ENCODE peak calls at places on chromosomes 6 and 20, in five cellular contexts. L, V, A, I and Z are unnamed samples.

GRCh38 chr20:710762-711120 is 35.1 kb upstream of the SCRT2 start:
- DNase-seq in I (no peak), V (no peak), A (no peak), L (no peak), Z (no peak)

GRCh38 chr6:30490031-30490876 is 945 bp downstream of the HLA-E start:
- DNase-seq in L (no peak), A (peak), I (peak), V (peak), Z (peak)

GRCh38 chr20:63100401-63100925 is 93.7 kb upstream of the BHLHE23 start:
- DNase-seq in L (no peak), I (no peak), A (no peak), V (no peak), Z (no peak)

GRCh38 chr6:82178084-82178758 is 69.3 kb downstream of the IBTK start:
- DNase-seq in A (peak), V (peak), I (peak), L (no peak), Z (peak)

GRCh38 chr20:63283397-63284082 is 9.4 kb upstream of the COL20A1 start:
- DNase-seq in L (no peak), V (no peak), A (no peak), I (no peak), Z (no peak)

GRCh38 chr6:5961836-5962235 is 44.9 kb downstream of the NRN1 start:
- DNase-seq in I (no peak), A (no peak), L (no peak), V (no peak), Z (no peak)

GRCh38 chr6:134196568-134197301 is 121.2 kb downstream of the SGK1 start:
- DNase-seq in A (no peak), L (no peak), I (peak), V (no peak), Z (no peak)

GRCh38 chr6:1376653-1377052 is 12.7 kb upstream of the FOXF2 start:
- DNase-seq in I (no peak), A (no peak), L (no peak), V (no peak), Z (no peak)

GRCh38 chr20:6040540-6040939 is 13.3 kb downstream of the LRRN4 start:
- DNase-seq in L (no peak), V (no peak), I (no peak), A (no peak), Z (no peak)

GRCh38 chr6:129015721-129016120 is 132.8 kb downstream of the LAMA2 start:
- DNase-seq in V (no peak), L (no peak), A (peak), I (no peak), Z (no peak)

GRCh38 chr6:39561536-39562266 is 163.5 kb downstream of the KIF6 start:
- DNase-seq in V (peak), I (peak), A (peak), L (no peak), Z (peak)

GRCh38 chr6:88166901-88167624 is 916 bp upstream of the CNR1 start:
- DNase-seq in V (no peak), I (no peak), A (no peak), L (peak), Z (no peak)

DNA sequence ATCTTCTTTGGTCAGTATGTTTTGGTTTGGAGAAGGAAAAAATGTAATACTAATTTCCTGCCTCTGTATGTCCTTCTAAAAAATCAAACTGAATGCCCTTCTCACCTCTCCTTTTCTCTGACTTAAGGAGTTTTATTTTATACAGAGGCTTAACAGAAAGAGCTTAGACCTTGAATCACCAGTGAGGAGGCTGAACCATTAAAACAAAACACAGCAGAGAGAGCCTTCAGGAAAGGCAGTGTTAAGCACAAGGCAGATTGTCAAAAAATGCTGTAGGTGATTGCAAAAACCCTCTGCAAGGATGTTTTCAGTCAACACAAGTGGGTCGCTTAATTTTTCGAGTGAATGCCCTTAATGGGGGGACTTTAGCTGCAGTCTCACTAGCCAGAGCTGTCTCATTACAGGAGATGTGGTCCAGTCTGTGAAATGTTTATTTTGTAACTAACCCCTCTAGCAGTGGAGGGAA is 481.3 kb upstream of the CITED2 start:
- DNase-seq in L (no peak), V (no peak), A (peak), I (no peak), Z (peak)
- H3K4me3 ChIP-seq in L (no peak), V (no peak), A (no peak), I (no peak), Z (no peak)

GRCh38 chr6:52590634-52590985 is 13.8 kb upstream of the TRAM2 start:
- DNase-seq in V (peak), L (no peak), I (peak), A (no peak), Z (peak)

GRCh38 chr6:52584203-52584602 is 7.3 kb upstream of the TRAM2 start:
- DNase-seq in A (no peak), V (no peak), I (no peak), L (no peak), Z (no peak)

GRCh38 chr6:52588087-52588709 is 11.3 kb upstream of the TRAM2 start:
- DNase-seq in I (no peak), V (no peak), A (no peak), L (peak), Z (no peak)

GRCh38 chr6:52588710-52589091 is 11.8 kb upstream of the TRAM2 start:
- DNase-seq in L (peak), V (no peak), A (no peak), I (no peak), Z (no peak)

DNA sequence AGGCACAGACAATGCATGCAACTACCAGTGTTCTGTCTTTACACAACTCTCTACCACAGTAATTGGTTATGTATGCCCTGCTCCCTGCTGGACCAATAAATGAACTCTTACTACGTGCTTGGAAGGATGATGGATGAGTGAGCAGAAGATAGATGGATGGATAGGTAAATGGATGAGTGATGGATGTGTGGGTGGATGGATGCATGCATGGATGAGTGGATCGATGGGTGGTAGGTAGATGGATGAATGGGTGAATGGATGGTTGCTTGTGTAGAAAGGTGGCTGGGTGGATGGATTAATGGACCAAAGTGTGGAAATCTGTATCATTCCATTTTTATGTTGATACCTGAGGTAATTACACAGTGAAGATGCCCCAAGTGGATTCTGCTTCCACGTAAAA is 10.1 kb upstream of the TRAM2 start:
- DNase-seq in L (no peak), V (no peak), A (no peak), I (no peak), Z (no peak)
- TF ChIP-seq CTCF in L (no peak), V (no peak), A (no peak), I (no peak), Z (no peak)

GRCh38 chr6:36444470-36444869 is 1.7 kb downstream of the KCTD20 start:
- DNase-seq in I (peak), V (peak), L (no peak), A (peak), Z (peak)
- H3K4me3 ChIP-seq in I (peak), V (peak), L (no peak), A (peak), Z (peak)

GRCh38 chr6:99617131-99617530 is 10.5 kb downstream of the PRDM13 start:
- DNase-seq in V (no peak), I (no peak), L (no peak), A (no peak), Z (no peak)
- TF ChIP-seq CTCF in V (no peak), I (no peak), L (no peak), A (no peak), Z (no peak)

GRCh38 chr6:11437824-11438459 is 99.6 kb upstream of the TMEM170B start:
- DNase-seq in L (no peak), V (no peak), A (no peak), I (no peak), Z (no peak)
- H3K4me3 ChIP-seq in L (no peak), V (no peak), A (no peak), I (no peak), Z (no peak)

DNA sequence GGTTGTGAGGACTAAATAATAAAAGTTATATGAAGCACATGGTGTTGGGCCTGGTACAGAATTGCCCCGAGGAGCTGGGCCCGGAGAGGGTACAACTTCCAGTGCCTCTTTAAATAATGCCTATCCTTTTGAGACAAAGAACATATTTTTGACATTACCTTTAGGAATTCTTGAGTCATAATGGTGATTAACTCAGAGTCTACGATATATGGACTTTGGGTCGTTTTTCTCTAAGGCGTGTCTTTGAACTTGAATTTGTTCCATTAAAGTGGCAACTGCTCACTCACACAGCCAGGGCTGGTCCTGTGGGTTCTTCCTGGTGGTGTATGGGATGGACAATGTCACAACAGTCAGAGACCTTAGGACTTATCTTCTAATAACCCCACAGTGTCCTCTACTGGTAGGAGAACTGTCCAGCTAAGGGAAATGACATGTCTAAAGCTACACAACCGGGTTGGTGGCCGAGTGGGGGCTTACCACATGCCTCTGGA is 106.5 kb downstream of the CDC5L start:
- DNase-seq in A (peak), V (peak), I (peak), L (no peak), Z (peak)
- TF ChIP-seq CTCF in A (peak), V (no peak), I (peak), L (no peak), Z (peak)

GRCh38 chr20:54476336-54476928 is 1.0 kb downstream of the DOK5 start:
- DNase-seq in V (no peak), I (no peak), L (no peak), A (no peak), Z (no peak)
- H3K4me3 ChIP-seq in V (peak), I (peak), L (peak), A (peak), Z (no peak)

DNA sequence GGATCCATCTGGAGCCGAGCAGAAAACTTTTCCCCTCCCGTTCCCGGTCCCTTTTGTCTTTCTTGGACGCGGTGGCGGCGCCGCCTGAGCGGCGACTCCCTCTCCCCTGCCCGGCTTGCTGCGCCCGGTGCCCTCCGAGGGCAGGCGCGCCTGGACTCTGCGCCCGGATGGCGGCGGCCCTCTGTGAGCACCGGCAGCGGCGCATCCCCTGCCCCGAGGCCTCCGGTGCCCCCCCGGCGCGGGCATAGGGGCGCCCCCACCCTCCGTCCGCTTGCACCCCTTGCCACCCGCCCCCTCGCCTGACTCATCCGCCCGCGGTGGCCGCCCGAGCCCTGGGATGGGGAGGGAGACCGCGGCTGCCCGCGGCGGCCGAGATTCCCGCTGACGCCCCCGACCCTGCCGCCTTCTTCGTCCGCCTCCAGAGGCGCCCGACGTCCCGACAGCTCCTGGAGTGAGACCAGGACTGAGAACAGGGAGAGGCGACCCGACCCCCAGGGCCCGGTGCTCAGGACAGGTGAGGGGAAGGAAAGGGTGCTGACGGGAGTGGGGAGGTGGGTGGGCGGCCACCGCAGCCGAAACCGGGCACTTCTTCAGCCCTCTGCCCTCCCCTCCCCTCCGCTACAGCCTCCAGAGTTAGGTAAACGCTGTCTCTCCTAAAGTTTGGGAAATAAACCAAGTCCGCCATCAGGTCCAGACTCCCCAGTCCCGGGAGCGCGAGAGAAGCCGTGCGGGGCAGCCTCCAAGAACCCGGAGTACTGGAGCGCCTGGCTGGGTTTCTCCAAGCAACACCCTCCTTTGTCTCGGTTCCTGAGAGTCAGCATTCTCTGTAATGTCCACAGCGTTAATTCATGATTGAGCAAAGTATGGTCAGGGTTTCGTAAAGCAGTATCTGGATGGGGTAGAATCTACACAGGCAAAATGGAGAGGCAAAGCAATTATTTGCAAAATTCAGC is at the start of gene TMEM200A:
- DNase-seq in L (peak), A (peak), I (peak), V (peak), Z (peak)
- TF ChIP-seq CTCF in L (no peak), A (peak), I (peak), V (no peak), Z (no peak)

DNA sequence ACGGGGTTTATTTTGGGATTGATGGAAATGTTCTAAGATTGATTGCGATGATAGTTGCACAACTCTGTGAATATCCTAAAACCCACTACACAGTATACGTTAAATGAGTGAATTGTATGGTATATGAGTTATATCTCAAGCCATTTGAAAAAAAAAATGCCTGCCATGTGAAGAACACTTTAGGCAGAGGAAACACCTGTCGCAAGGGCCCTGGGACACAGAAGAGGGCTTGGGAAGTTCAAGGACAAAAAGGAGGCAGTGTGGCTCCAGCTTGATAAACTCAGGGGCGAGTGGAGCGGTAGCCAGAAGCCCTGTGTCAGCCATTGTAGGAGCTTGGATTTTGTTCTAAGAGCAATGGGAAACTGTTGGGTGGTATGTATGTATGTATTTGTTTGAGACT is 37.0 kb downstream of the CEP250 start:
- DNase-seq in A (no peak), V (no peak), I (no peak), L (no peak), Z (no peak)
- H3K4me3 ChIP-seq in A (no peak), V (no peak), I (no peak), L (no peak), Z (no peak)